ENCODE peak calls at places on chromosomes 7 and 10, in eight cellular contexts. One of them, this sample, is unnamed.

GRCh38 chr10:52951819-52952218 is 179.2 kb upstream of the MBL2 start:
- DNase-seq in activated T-cell treated with anti-CD3 and anti-CD28 coated beads for 4 hours: no peak
- DNase-seq in caudate nucleus: no peak
- DNase-seq in nephron progenitor cell: peak
- DNase-seq in AG08395: no peak
- DNase-seq in activated CD8-positive, alpha-beta memory T cell treated with anti-CD3 and anti-CD28 coated beads, Interleukin-2, amount 50 U/mL, for 48 hours: no peak
- DNase-seq in GM12891: peak
- DNase-seq in NCI-H2029: no peak
- DNase-seq in this sample: peak

GRCh38 chr10:124997791-124998623 is 56.1 kb downstream of the ZRANB1 start:
- DNase-seq in activated T-cell treated with anti-CD3 and anti-CD28 coated beads for 4 hours: no peak
- DNase-seq in caudate nucleus: no peak
- DNase-seq in GM12891: peak
- DNase-seq in AG08395: no peak
- DNase-seq in NCI-H2029: no peak
- DNase-seq in nephron progenitor cell: no peak
- DNase-seq in activated CD8-positive, alpha-beta memory T cell treated with anti-CD3 and anti-CD28 coated beads, Interleukin-2, amount 50 U/mL, for 48 hours: peak
- DNase-seq in this sample: peak

GRCh38 chr7:63073736-63074135 is 924.9 kb upstream of the ZNF722 start:
- DNase-seq in activated T-cell treated with anti-CD3 and anti-CD28 coated beads for 4 hours: no peak
- DNase-seq in nephron progenitor cell: no peak
- DNase-seq in caudate nucleus: no peak
- DNase-seq in GM12891: no peak
- DNase-seq in NCI-H2029: no peak
- DNase-seq in activated CD8-positive, alpha-beta memory T cell treated with anti-CD3 and anti-CD28 coated beads, Interleukin-2, amount 50 U/mL, for 48 hours: no peak
- DNase-seq in AG08395: no peak
- DNase-seq in this sample: no peak

GRCh38 chr7:131546583-131547111 is 9.8 kb downstream of the PODXL start:
- DNase-seq in activated T-cell treated with anti-CD3 and anti-CD28 coated beads for 4 hours: no peak
- DNase-seq in AG08395: no peak
- DNase-seq in nephron progenitor cell: peak
- DNase-seq in caudate nucleus: no peak
- DNase-seq in GM12891: no peak
- DNase-seq in NCI-H2029: peak
- DNase-seq in activated CD8-positive, alpha-beta memory T cell treated with anti-CD3 and anti-CD28 coated beads, Interleukin-2, amount 50 U/mL, for 48 hours: peak
- DNase-seq in this sample: peak

GRCh38 chr10:131312261-131312801 is 810 bp upstream of the TCERG1L start:
- DNase-seq in activated T-cell treated with anti-CD3 and anti-CD28 coated beads for 4 hours: no peak
- DNase-seq in NCI-H2029: peak
- DNase-seq in AG08395: no peak
- DNase-seq in GM12891: no peak
- DNase-seq in caudate nucleus: no peak
- DNase-seq in activated CD8-positive, alpha-beta memory T cell treated with anti-CD3 and anti-CD28 coated beads, Interleukin-2, amount 50 U/mL, for 48 hours: no peak
- DNase-seq in nephron progenitor cell: peak
- DNase-seq in this sample: no peak

GRCh38 chr7:140645166-140645565 is 4.6 kb upstream of the DENND2A start:
- DNase-seq in activated CD8-positive, alpha-beta memory T cell treated with anti-CD3 and anti-CD28 coated beads, Interleukin-2, amount 50 U/mL, for 48 hours: no peak
- DNase-seq in activated T-cell treated with anti-CD3 and anti-CD28 coated beads for 4 hours: no peak
- DNase-seq in GM12891: no peak
- DNase-seq in nephron progenitor cell: no peak
- DNase-seq in caudate nucleus: no peak
- DNase-seq in NCI-H2029: no peak
- DNase-seq in AG08395: no peak
- DNase-seq in this sample: no peak

GRCh38 chr7:95758187-95758586 is 14.2 kb upstream of the DYNC1I1 start:
- DNase-seq in AG08395: no peak
- DNase-seq in activated CD8-positive, alpha-beta memory T cell treated with anti-CD3 and anti-CD28 coated beads, Interleukin-2, amount 50 U/mL, for 48 hours: no peak
- DNase-seq in caudate nucleus: no peak
- DNase-seq in nephron progenitor cell: peak
- DNase-seq in GM12891: no peak
- DNase-seq in NCI-H2029: no peak
- DNase-seq in activated T-cell treated with anti-CD3 and anti-CD28 coated beads for 4 hours: no peak
- DNase-seq in this sample: no peak

GRCh38 chr10:35578608-35578956 is 26.6 kb upstream of the GJD4 start:
- DNase-seq in activated T-cell treated with anti-CD3 and anti-CD28 coated beads for 4 hours: no peak
- DNase-seq in caudate nucleus: no peak
- DNase-seq in activated CD8-positive, alpha-beta memory T cell treated with anti-CD3 and anti-CD28 coated beads, Interleukin-2, amount 50 U/mL, for 48 hours: no peak
- DNase-seq in GM12891: no peak
- DNase-seq in NCI-H2029: no peak
- DNase-seq in nephron progenitor cell: no peak
- DNase-seq in AG08395: no peak
- DNase-seq in this sample: no peak

GRCh38 chr10:133082685-133083421 is 4.9 kb upstream of the ADGRA1 start:
- DNase-seq in NCI-H2029: no peak
- DNase-seq in GM12891: no peak
- DNase-seq in activated T-cell treated with anti-CD3 and anti-CD28 coated beads for 4 hours: no peak
- DNase-seq in nephron progenitor cell: no peak
- DNase-seq in activated CD8-positive, alpha-beta memory T cell treated with anti-CD3 and anti-CD28 coated beads, Interleukin-2, amount 50 U/mL, for 48 hours: no peak
- DNase-seq in AG08395: no peak
- DNase-seq in caudate nucleus: no peak
- DNase-seq in this sample: no peak

GRCh38 chr7:2008936-2009540 is 223.7 kb downstream of the MAD1L1 start:
- DNase-seq in AG08395: no peak
- DNase-seq in NCI-H2029: no peak
- DNase-seq in activated CD8-positive, alpha-beta memory T cell treated with anti-CD3 and anti-CD28 coated beads, Interleukin-2, amount 50 U/mL, for 48 hours: no peak
- DNase-seq in GM12891: no peak
- DNase-seq in caudate nucleus: no peak
- DNase-seq in nephron progenitor cell: peak
- DNase-seq in activated T-cell treated with anti-CD3 and anti-CD28 coated beads for 4 hours: no peak
- DNase-seq in this sample: no peak

GRCh38 chr10:80168111-80168511 is 35.6 kb downstream of the PLAC9 start:
- DNase-seq in caudate nucleus: no peak
- DNase-seq in nephron progenitor cell: no peak
- DNase-seq in NCI-H2029: no peak
- DNase-seq in activated CD8-positive, alpha-beta memory T cell treated with anti-CD3 and anti-CD28 coated beads, Interleukin-2, amount 50 U/mL, for 48 hours: no peak
- DNase-seq in activated T-cell treated with anti-CD3 and anti-CD28 coated beads for 4 hours: no peak
- DNase-seq in GM12891: no peak
- DNase-seq in AG08395: no peak
- DNase-seq in this sample: no peak

GRCh38 chr7:150738092-150739044 is 1.1 kb downstream of the GIMAP5 start:
- DNase-seq in nephron progenitor cell: no peak
- DNase-seq in GM12891: no peak
- DNase-seq in activated T-cell treated with anti-CD3 and anti-CD28 coated beads for 4 hours: no peak
- DNase-seq in activated CD8-positive, alpha-beta memory T cell treated with anti-CD3 and anti-CD28 coated beads, Interleukin-2, amount 50 U/mL, for 48 hours: peak
- DNase-seq in caudate nucleus: no peak
- DNase-seq in NCI-H2029: no peak
- DNase-seq in AG08395: no peak
- DNase-seq in this sample: no peak

GRCh38 chr7:29194206-29194593 is 375 bp upstream of the CHN2 start:
- DNase-seq in nephron progenitor cell: peak
- DNase-seq in caudate nucleus: no peak
- DNase-seq in activated T-cell treated with anti-CD3 and anti-CD28 coated beads for 4 hours: no peak
- DNase-seq in AG08395: no peak
- DNase-seq in NCI-H2029: no peak
- DNase-seq in GM12891: no peak
- DNase-seq in activated CD8-positive, alpha-beta memory T cell treated with anti-CD3 and anti-CD28 coated beads, Interleukin-2, amount 50 U/mL, for 48 hours: no peak
- DNase-seq in this sample: no peak

GRCh38 chr7:130489140-130489967 is 2.5 kb upstream of the MEST start:
- DNase-seq in AG08395: no peak
- DNase-seq in activated CD8-positive, alpha-beta memory T cell treated with anti-CD3 and anti-CD28 coated beads, Interleukin-2, amount 50 U/mL, for 48 hours: no peak
- DNase-seq in NCI-H2029: peak
- DNase-seq in nephron progenitor cell: peak
- DNase-seq in GM12891: no peak
- DNase-seq in caudate nucleus: no peak
- DNase-seq in activated T-cell treated with anti-CD3 and anti-CD28 coated beads for 4 hours: no peak
- DNase-seq in this sample: peak

GRCh38 chr7:158975526-158976467 is 119.4 kb downstream of the DYNC2I1 start:
- DNase-seq in GM12891: no peak
- DNase-seq in caudate nucleus: peak
- DNase-seq in activated CD8-positive, alpha-beta memory T cell treated with anti-CD3 and anti-CD28 coated beads, Interleukin-2, amount 50 U/mL, for 48 hours: no peak
- DNase-seq in activated T-cell treated with anti-CD3 and anti-CD28 coated beads for 4 hours: peak
- DNase-seq in AG08395: no peak
- DNase-seq in nephron progenitor cell: no peak
- DNase-seq in NCI-H2029: no peak
- DNase-seq in this sample: no peak

GRCh38 chr7:43568529-43568928 is 14.4 kb upstream of the STK17A start:
- DNase-seq in NCI-H2029: no peak
- DNase-seq in caudate nucleus: no peak
- DNase-seq in AG08395: no peak
- DNase-seq in activated CD8-positive, alpha-beta memory T cell treated with anti-CD3 and anti-CD28 coated beads, Interleukin-2, amount 50 U/mL, for 48 hours: no peak
- DNase-seq in nephron progenitor cell: no peak
- DNase-seq in GM12891: no peak
- DNase-seq in activated T-cell treated with anti-CD3 and anti-CD28 coated beads for 4 hours: no peak
- DNase-seq in this sample: no peak

GRCh38 chr10:35639651-35640311 is 2.3 kb downstream of the FZD8 start:
- DNase-seq in nephron progenitor cell: peak
- DNase-seq in activated T-cell treated with anti-CD3 and anti-CD28 coated beads for 4 hours: no peak
- DNase-seq in caudate nucleus: no peak
- DNase-seq in GM12891: no peak
- DNase-seq in AG08395: no peak
- DNase-seq in NCI-H2029: no peak
- DNase-seq in activated CD8-positive, alpha-beta memory T cell treated with anti-CD3 and anti-CD28 coated beads, Interleukin-2, amount 50 U/mL, for 48 hours: peak
- DNase-seq in this sample: no peak

GRCh38 chr10:126252884-126253612 is 135.2 kb downstream of the ADAM12 start:
- DNase-seq in AG08395: peak
- DNase-seq in GM12891: no peak
- DNase-seq in activated CD8-positive, alpha-beta memory T cell treated with anti-CD3 and anti-CD28 coated beads, Interleukin-2, amount 50 U/mL, for 48 hours: no peak
- DNase-seq in activated T-cell treated with anti-CD3 and anti-CD28 coated beads for 4 hours: no peak
- DNase-seq in NCI-H2029: no peak
- DNase-seq in nephron progenitor cell: no peak
- DNase-seq in caudate nucleus: no peak
- DNase-seq in this sample: no peak

GRCh38 chr7:28662236-28662635 is 249.9 kb downstream of the CREB5 start:
- DNase-seq in NCI-H2029: no peak
- DNase-seq in activated T-cell treated with anti-CD3 and anti-CD28 coated beads for 4 hours: no peak
- DNase-seq in activated CD8-positive, alpha-beta memory T cell treated with anti-CD3 and anti-CD28 coated beads, Interleukin-2, amount 50 U/mL, for 48 hours: no peak
- DNase-seq in caudate nucleus: no peak
- DNase-seq in GM12891: no peak
- DNase-seq in nephron progenitor cell: no peak
- DNase-seq in AG08395: no peak
- DNase-seq in this sample: no peak

GRCh38 chr10:129845081-129845823 is 118.8 kb downstream of the EBF3 start:
- DNase-seq in NCI-H2029: no peak
- DNase-seq in caudate nucleus: no peak
- DNase-seq in activated T-cell treated with anti-CD3 and anti-CD28 coated beads for 4 hours: no peak
- DNase-seq in GM12891: no peak
- DNase-seq in activated CD8-positive, alpha-beta memory T cell treated with anti-CD3 and anti-CD28 coated beads, Interleukin-2, amount 50 U/mL, for 48 hours: no peak
- DNase-seq in nephron progenitor cell: no peak
- DNase-seq in AG08395: no peak
- DNase-seq in this sample: no peak

GRCh38 chr7:37028909-37029440 is 304.7 kb upstream of the AOAH start:
- DNase-seq in AG08395: no peak
- DNase-seq in caudate nucleus: no peak
- DNase-seq in NCI-H2029: no peak
- DNase-seq in activated CD8-positive, alpha-beta memory T cell treated with anti-CD3 and anti-CD28 coated beads, Interleukin-2, amount 50 U/mL, for 48 hours: peak
- DNase-seq in GM12891: no peak
- DNase-seq in activated T-cell treated with anti-CD3 and anti-CD28 coated beads for 4 hours: no peak
- DNase-seq in nephron progenitor cell: no peak
- DNase-seq in this sample: no peak